ENCODE peak calls at places on chromosome 1, in four cellular contexts. O, X, V and W are unnamed samples.

GRCh38 chr1:93499075-93499474 is 51.2 kb downstream of the FNBP1L start:
- DNase-seq in O (no peak), X (peak), V (no peak), W (no peak)

GRCh38 chr1:51392241-51392640 is 61.9 kb upstream of the TTC39A start:
- DNase-seq in O (no peak), V (no peak), X (no peak), W (no peak)

GRCh38 chr1:20087668-20088067 is 17.7 kb downstream of the PLA2G5 start:
- DNase-seq in X (peak), O (no peak), V (no peak), W (no peak)

GRCh38 chr1:167452483-167452882 is 65.8 kb downstream of the CD247 start:
- DNase-seq in V (no peak), X (no peak), O (no peak), W (no peak)

GRCh38 chr1:198563578-198563977 is 23.1 kb upstream of the ATP6V1G3 start:
- DNase-seq in O (no peak), X (no peak), V (no peak), W (no peak)

GRCh38 chr1:40477680-40478057 is 579 bp downstream of the ZFP69 start:
- DNase-seq in O (no peak), X (peak), V (no peak), W (no peak)

GRCh38 chr1:76250317-76250716 is 175.8 kb downstream of the ST6GALNAC3 start:
- DNase-seq in X (no peak), O (no peak), V (no peak), W (no peak)

GRCh38 chr1:81044708-81045107 is 756.0 kb upstream of the ADGRL2 start:
- DNase-seq in O (no peak), V (no peak), X (no peak), W (no peak)

GRCh38 chr1:182206628-182207239 is 145.2 kb upstream of the ZNF648 start:
- DNase-seq in X (peak), V (no peak), O (no peak), W (no peak)

GRCh38 chr1:176789571-176790090 is 326.7 kb downstream of the PAPPA2 start:
- DNase-seq in X (no peak), O (no peak), V (no peak), W (no peak)

GRCh38 chr1:230310381-230311163 is 115.6 kb downstream of the PGBD5 start:
- DNase-seq in O (peak), X (peak), V (peak), W (peak)

GRCh38 chr1:202624088-202624780 is 86.0 kb downstream of the SYT2 start:
- DNase-seq in V (no peak), X (no peak), O (no peak), W (no peak)

GRCh38 chr1:43853161-43853921 is 80.3 kb upstream of the ARTN start:
- DNase-seq in V (no peak), X (peak), O (no peak), W (no peak)

GRCh38 chr1:81467433-81467832 is 333.3 kb upstream of the ADGRL2 start:
- DNase-seq in O (no peak), X (no peak), V (no peak), W (no peak)

GRCh38 chr1:111140680-111140967 is 601 bp downstream of the CEPT1 start:
- DNase-seq in O (no peak), X (peak), V (peak), W (peak)

GRCh38 chr1:19866758-19867157 is 15.4 kb upstream of the OTUD3 start:
- DNase-seq in X (no peak), V (no peak), O (no peak), W (no peak)

GRCh38 chr1:183588827-183589226 is 1.4 kb downstream of the NCF2 start:
- DNase-seq in X (no peak), O (no peak), V (no peak), W (no peak)

GRCh38 chr1:28078680-28079626 is 9.5 kb downstream of the EYA3 start:
- DNase-seq in O (no peak), V (peak), X (no peak), W (no peak)

GRCh38 chr1:59414406-59415133 is 117.7 kb downstream of the FGGY start:
- DNase-seq in V (no peak), O (no peak), X (no peak), W (no peak)

GRCh38 chr1:9289090-9289534 is 3.6 kb upstream of the SPSB1 start:
- DNase-seq in X (peak), V (peak), O (peak), W (peak)

GRCh38 chr1:112790920-112791722 is 76.0 kb upstream of the PPM1J start:
- DNase-seq in X (peak), V (no peak), O (no peak), W (no peak)

GRCh38 chr1:155893389-155894142 is 17.6 kb downstream of the RIT1 start:
- DNase-seq in O (no peak), X (no peak), V (peak), W (peak)

GRCh38 chr1:178055779-178056471 is 38.0 kb upstream of the RASAL2 start:
- DNase-seq in O (no peak), X (peak), V (peak), W (peak)

GRCh38 chr1:57949168-57949567 is 525.3 kb upstream of the DAB1 start:
- DNase-seq in X (no peak), O (no peak), V (no peak), W (no peak)

GRCh38 chr1:8078176-8078671 is 52.1 kb upstream of the ERRFI1 start:
- DNase-seq in V (peak), X (peak), O (no peak), W (peak)

GRCh38 chr1:117171900-117172501 is 38.7 kb downstream of the VTCN1 start:
- DNase-seq in O (no peak), X (no peak), V (peak), W (no peak)

GRCh38 chr1:113201560-113201959 is 128.6 kb downstream of the LRIG2 start:
- DNase-seq in X (no peak), O (no peak), V (no peak), W (no peak)

GRCh38 chr1:192524223-192524622 is 51.4 kb upstream of the RGS1 start:
- DNase-seq in O (no peak), X (no peak), V (no peak), W (no peak)

GRCh38 chr1:43932786-43933385 is 715 bp upstream of the ARTN start:
- DNase-seq in O (no peak), V (no peak), X (no peak), W (no peak)

GRCh38 chr1:50416553-50417453 is 6.4 kb downstream of the DMRTA2 start:
- DNase-seq in O (peak), V (no peak), X (no peak), W (no peak)

GRCh38 chr1:119015547-119015946 is 27.4 kb upstream of the TBX15 start:
- DNase-seq in O (no peak), V (no peak), X (no peak), W (no peak)

GRCh38 chr1:206672844-206673758 is 11.6 kb upstream of the MAPKAPK2 start:
- DNase-seq in O (no peak), V (no peak), X (peak), W (no peak)

GRCh38 chr1:25469177-25469576 is 38.5 kb downstream of the MACO1 start:
- DNase-seq in O (no peak), V (no peak), X (no peak), W (no peak)

DNA sequence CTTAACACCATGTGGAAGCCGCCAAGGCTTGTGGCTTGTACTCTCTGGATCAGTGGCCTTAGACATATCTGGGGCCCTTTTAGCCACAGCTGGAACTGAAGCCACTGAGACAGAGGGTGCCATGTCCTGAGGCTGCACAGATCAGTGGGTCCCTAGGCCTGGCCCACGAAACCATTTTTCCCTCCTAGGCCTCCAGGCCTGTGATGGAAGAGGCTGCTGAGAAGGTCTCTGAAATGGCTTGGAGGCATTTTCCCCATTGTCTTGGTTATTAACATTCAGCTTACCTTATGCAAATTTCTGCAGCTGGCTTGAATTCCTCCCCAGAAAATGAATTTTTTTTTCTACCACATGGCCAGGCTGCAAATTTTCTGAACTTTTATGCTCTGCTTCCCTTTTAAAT is 15.1 kb upstream of the DPH5 start:
- DNase-seq in X (no peak), V (no peak), O (no peak), W (no peak)
- H3K4me3 ChIP-seq in X (no peak), V (no peak), O (no peak), W (no peak)

GRCh38 chr1:201603613-201604232 is 64.8 kb downstream of the NAV1 start:
- DNase-seq in V (no peak), X (no peak), O (no peak), W (no peak)
- TF ChIP-seq PHF8 in V (no peak), X (no peak), O (no peak), W (no peak)

GRCh38 chr1:54599211-54599823 is 24.0 kb downstream of the FAM151A start:
- DNase-seq in X (no peak), O (no peak), V (no peak), W (no peak)
- H3K4me3 ChIP-seq in X (no peak), O (no peak), V (no peak), W (no peak)

DNA sequence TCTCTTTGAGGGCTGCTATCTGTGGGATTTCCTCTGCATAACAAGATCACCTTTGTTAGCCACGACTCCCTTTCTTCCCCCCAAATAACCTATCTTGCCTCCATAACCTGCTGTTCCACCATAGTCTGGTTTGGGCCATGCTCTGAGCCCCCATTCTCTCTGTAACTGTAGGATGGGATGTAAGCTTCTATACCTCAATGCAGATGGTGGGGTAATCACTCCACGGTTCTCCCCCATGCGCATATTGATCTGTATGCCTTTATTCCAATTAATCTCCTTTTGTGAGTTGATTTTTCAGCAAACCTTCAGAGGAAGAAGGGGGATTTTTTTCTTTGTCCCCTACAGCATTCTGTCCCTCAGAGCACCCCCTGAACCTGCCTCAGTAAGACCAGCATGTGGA is 170.1 kb upstream of the IRF2BP2 start:
- DNase-seq in V (no peak), O (no peak), X (no peak), W (no peak)
- TF ChIP-seq PHF8 in V (no peak), O (no peak), X (no peak), W (no peak)

GRCh38 chr1:236144033-236144432 is 1.7 kb downstream of the GPR137B start:
- DNase-seq in X (no peak), O (no peak), V (no peak), W (no peak)
- H3K4me3 ChIP-seq in X (no peak), O (no peak), V (no peak), W (no peak)

GRCh38 chr1:170660874-170661645 is 2.9 kb upstream of the PRRX1 start:
- DNase-seq in X (no peak), O (peak), V (no peak), W (no peak)

GRCh38 chr1:170663011-170663410 is 920 bp upstream of the PRRX1 start:
- DNase-seq in O (peak), V (no peak), X (no peak), W (no peak)

GRCh38 chr1:170660281-170660713 is 3.6 kb upstream of the PRRX1 start:
- DNase-seq in X (no peak), V (no peak), O (peak), W (no peak)

GRCh38 chr1:170662561-170662971 is 1.4 kb upstream of the PRRX1 start:
- DNase-seq in X (no peak), V (no peak), O (no peak), W (no peak)

GRCh38 chr1:170661646-170662411 is 2.1 kb upstream of the PRRX1 start:
- DNase-seq in O (peak), V (no peak), X (no peak), W (no peak)
- TF ChIP-seq PHF8 in O (no peak), V (no peak), X (no peak), W (no peak)

GRCh38 chr1:109499081-109499480 is 5.2 kb downstream of the CYB561D1 start:
- DNase-seq in X (no peak), O (no peak), V (no peak), W (no peak)

GRCh38 chr1:109499661-109500536 is 6.0 kb downstream of the CYB561D1 start:
- DNase-seq in X (peak), O (peak), V (peak), W (no peak)

GRCh38 chr1:109502368-109502851 is 7.1 kb downstream of the AMIGO1 start:
- DNase-seq in V (no peak), X (peak), O (no peak), W (no peak)

GRCh38 chr1:109501644-109502367 is 7.7 kb downstream of the AMIGO1 start:
- DNase-seq in O (no peak), V (no peak), X (peak), W (no peak)

DNA sequence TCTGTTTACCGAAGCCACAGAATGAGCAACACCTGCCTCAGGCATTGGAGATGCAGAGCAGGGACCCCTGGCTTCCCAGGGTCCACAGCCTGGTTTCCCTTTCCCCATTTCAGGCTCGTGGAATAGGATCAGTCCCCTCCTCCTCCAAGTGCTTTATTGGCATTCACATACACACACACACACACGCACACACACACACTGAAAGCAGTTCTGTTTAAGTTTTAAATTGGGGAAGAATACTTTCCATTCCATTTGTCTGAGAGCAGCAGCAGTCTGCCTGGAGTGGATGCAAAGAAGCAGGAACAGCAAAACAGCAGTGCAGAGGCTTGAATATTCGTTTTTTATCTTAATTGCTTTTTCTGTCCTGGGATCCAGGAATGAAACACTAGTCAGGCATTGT is 7.0 kb downstream of the CYB561D1 start:
- DNase-seq in X (no peak), O (no peak), V (no peak), W (no peak)
- H3K4me3 ChIP-seq in X (no peak), O (no peak), V (no peak), W (no peak)

GRCh38 chr1:242147096-242147976 is 148.4 kb upstream of the MAP1LC3C start:
- DNase-seq in X (no peak), O (no peak), V (no peak), W (peak)
- TF ChIP-seq PHF8 in X (no peak), O (no peak), V (no peak), W (no peak)